ENCODE peak calls at places on chromosomes 6 and 20, in six cellular contexts. C, Q, D, Y, S and N are unnamed samples.

GRCh38 chr20:10733122-10733521 is 59.3 kb upstream of the JAG1 start:
- DNase-seq in C (no peak), Q (no peak), D (peak), Y (no peak), S (no peak), N (no peak)

GRCh38 chr6:45655630-45656422 is 278.1 kb upstream of the SUPT3H start:
- DNase-seq in C (no peak), Q (no peak), D (peak), Y (no peak), S (no peak), N (no peak)

GRCh38 chr20:31560094-31560899 is 44.8 kb upstream of the ID1 start:
- DNase-seq in C (peak), Q (peak), D (peak), Y (peak), S (peak), N (peak)

GRCh38 chr6:19866199-19866872 is 29.2 kb downstream of the ID4 start:
- DNase-seq in C (no peak), Q (no peak), D (no peak), Y (no peak), S (no peak), N (peak)

GRCh38 chr6:35787266-35788218 is 6.7 kb downstream of the CLPSL1 start:
- DNase-seq in C (no peak), Q (no peak), D (no peak), Y (no peak), S (no peak), N (no peak)

GRCh38 chr6:102798631-102799030 is 1405.1 kb downstream of the GRIK2 start:
- DNase-seq in C (no peak), Q (no peak), D (no peak), Y (no peak), S (no peak), N (peak)

GRCh38 chr6:67496191-67496590 is 1138.9 kb upstream of the ADGRB3 start:
- DNase-seq in C (no peak), Q (no peak), D (no peak), Y (no peak), S (no peak), N (no peak)

GRCh38 chr6:46279874-46280273 is 109.1 kb upstream of the ENPP5 start:
- DNase-seq in C (no peak), Q (no peak), D (peak), Y (no peak), S (no peak), N (no peak)

GRCh38 chr6:16130437-16130891 is 1.6 kb downstream of the MYLIP start:
- DNase-seq in C (no peak), Q (no peak), D (peak), Y (peak), S (no peak), N (no peak)

GRCh38 chr20:54000914-54001313 is 69.5 kb downstream of the BCAS1 start:
- DNase-seq in C (no peak), Q (no peak), D (no peak), Y (no peak), S (no peak), N (no peak)

GRCh38 chr6:43934183-43934802 is 164.3 kb downstream of the VEGFA start:
- DNase-seq in C (peak), Q (no peak), D (no peak), Y (no peak), S (no peak), N (no peak)

GRCh38 chr20:845226-845868 is 11.8 kb downstream of the FAM110A start:
- DNase-seq in C (no peak), Q (no peak), D (no peak), Y (no peak), S (no peak), N (no peak)

GRCh38 chr6:45548657-45549515 is 171.2 kb upstream of the SUPT3H start:
- DNase-seq in C (no peak), Q (no peak), D (peak), Y (peak), S (no peak), N (no peak)

GRCh38 chr6:16409531-16410441 is 171.4 kb downstream of the GMPR start:
- DNase-seq in C (peak), Q (peak), D (peak), Y (no peak), S (no peak), N (peak)

GRCh38 chr20:21529863-21530262 is 16.0 kb upstream of the NKX2-2 start:
- DNase-seq in C (no peak), Q (no peak), D (peak), Y (peak), S (peak), N (peak)

GRCh38 chr6:53390010-53390409 is 41.3 kb upstream of the ELOVL5 start:
- DNase-seq in C (no peak), Q (no peak), D (no peak), Y (no peak), S (no peak), N (no peak)

GRCh38 chr6:158799051-158799792 is 19.9 kb downstream of the EZR start:
- DNase-seq in C (no peak), Q (no peak), D (peak), Y (no peak), S (peak), N (peak)

GRCh38 chr6:135592276-135592675 is 94.7 kb upstream of the AHI1 start:
- DNase-seq in C (no peak), Q (no peak), D (no peak), Y (no peak), S (no peak), N (no peak)

GRCh38 chr20:38842558-38842981 is 37.1 kb downstream of the PPP1R16B start:
- DNase-seq in C (no peak), Q (no peak), D (no peak), Y (peak), S (no peak), N (no peak)

GRCh38 chr6:89082439-89082838 is 1.9 kb downstream of the PNRC1 start:
- DNase-seq in C (no peak), Q (no peak), D (peak), Y (peak), S (no peak), N (no peak)

GRCh38 chr20:60986757-60987156 is 265.3 kb upstream of the CDH4 start:
- DNase-seq in C (no peak), Q (no peak), D (no peak), Y (no peak), S (no peak), N (no peak)

GRCh38 chr6:136775548-136775947 is 16.7 kb downstream of the MAP3K5 start:
- DNase-seq in C (no peak), Q (no peak), D (no peak), Y (no peak), S (no peak), N (no peak)

GRCh38 chr6:135481786-135482369 is 15.7 kb downstream of the AHI1 start:
- DNase-seq in C (no peak), Q (no peak), D (no peak), Y (peak), S (no peak), N (peak)

GRCh38 chr6:38273325-38273724 is 366.4 kb downstream of the BTBD9 start:
- DNase-seq in C (no peak), Q (no peak), D (no peak), Y (no peak), S (no peak), N (no peak)

GRCh38 chr20:58874469-58874868 is 22.0 kb downstream of the GNAS start:
- DNase-seq in C (no peak), Q (no peak), D (no peak), Y (no peak), S (no peak), N (no peak)

GRCh38 chr6:135935951-135936601 is 84.6 kb downstream of the PDE7B start:
- DNase-seq in C (no peak), Q (no peak), D (peak), Y (no peak), S (no peak), N (peak)

GRCh38 chr6:160420969-160421556 is 72.9 kb downstream of the SLC22A3 start:
- DNase-seq in C (no peak), Q (no peak), D (peak), Y (no peak), S (no peak), N (no peak)

GRCh38 chr6:167493961-167494697 is 169.2 kb downstream of the TTLL2 start:
- DNase-seq in C (peak), Q (no peak), D (no peak), Y (no peak), S (no peak), N (no peak)

GRCh38 chr6:39416728-39417127 is 94.2 kb upstream of the KCNK16 start:
- DNase-seq in C (no peak), Q (no peak), D (peak), Y (no peak), S (no peak), N (no peak)

GRCh38 chr20:59144179-59144830 is 19.3 kb upstream of the ZNF831 start:
- DNase-seq in C (peak), Q (no peak), D (no peak), Y (no peak), S (no peak), N (no peak)

GRCh38 chr6:159101656-159102055 is 56.9 kb upstream of the TAGAP start:
- DNase-seq in C (no peak), Q (no peak), D (no peak), Y (no peak), S (no peak), N (no peak)

GRCh38 chr6:21455071-21455470 is 138.5 kb upstream of the SOX4 start:
- DNase-seq in C (no peak), Q (no peak), D (peak), Y (no peak), S (no peak), N (peak)

GRCh38 chr20:63587781-63588591 is 13.9 kb upstream of the HELZ2 start:
- DNase-seq in C (no peak), Q (no peak), D (no peak), Y (no peak), S (no peak), N (no peak)